ENCODE peak calls at places on chromosomes 5 and 9, in six cellular contexts. One of them, this sample, is unnamed.

GRCh38 chr9:90773593-90773992 is 28.0 kb upstream of the SYK start:
- DNase-seq in B cell: no peak
- DNase-seq in Panc1: no peak
- DNase-seq in progenitor cell of endocrine pancreas: no peak
- DNase-seq in DMS153: peak; percentile 13
- DNase-seq in stimulated activated CD4-positive, alpha-beta T cell treated with anti-CD3 and anti-CD28 coated beads, Interleukin-15, amount 100 ng/mL, for 1 hour: no peak
- DNase-seq in this sample: no peak

GRCh38 chr5:79062431-79062830 is 7.0 kb downstream of the DMGDH start:
- DNase-seq in progenitor cell of endocrine pancreas: no peak
- DNase-seq in B cell: no peak
- DNase-seq in stimulated activated CD4-positive, alpha-beta T cell treated with anti-CD3 and anti-CD28 coated beads, Interleukin-15, amount 100 ng/mL, for 1 hour: no peak
- DNase-seq in DMS153: no peak
- DNase-seq in Panc1: no peak
- DNase-seq in this sample: no peak

GRCh38 chr5:112862085-112862484 is 998 bp downstream of the SRP19 start:
- DNase-seq in DMS153: no peak
- DNase-seq in Panc1: no peak
- DNase-seq in stimulated activated CD4-positive, alpha-beta T cell treated with anti-CD3 and anti-CD28 coated beads, Interleukin-15, amount 100 ng/mL, for 1 hour: no peak
- DNase-seq in progenitor cell of endocrine pancreas: no peak
- DNase-seq in B cell: no peak
- DNase-seq in this sample: no peak

GRCh38 chr5:114010362-114010761 is 351.5 kb upstream of the KCNN2 start:
- DNase-seq in B cell: no peak
- DNase-seq in progenitor cell of endocrine pancreas: no peak
- DNase-seq in Panc1: no peak
- DNase-seq in DMS153: no peak
- DNase-seq in stimulated activated CD4-positive, alpha-beta T cell treated with anti-CD3 and anti-CD28 coated beads, Interleukin-15, amount 100 ng/mL, for 1 hour: no peak
- DNase-seq in this sample: no peak

GRCh38 chr5:80255752-80256479 is at the start of gene SERINC5:
- DNase-seq in B cell: peak; percentile 81
- DNase-seq in stimulated activated CD4-positive, alpha-beta T cell treated with anti-CD3 and anti-CD28 coated beads, Interleukin-15, amount 100 ng/mL, for 1 hour: peak; percentile 74
- DNase-seq in progenitor cell of endocrine pancreas: peak; percentile 53
- DNase-seq in Panc1: no peak
- DNase-seq in DMS153: no peak
- DNase-seq in this sample: peak; percentile 40

GRCh38 chr9:116152390-116152789 is 1.2 kb upstream of the PAPPA start:
- DNase-seq in Panc1: no peak
- DNase-seq in B cell: no peak
- DNase-seq in stimulated activated CD4-positive, alpha-beta T cell treated with anti-CD3 and anti-CD28 coated beads, Interleukin-15, amount 100 ng/mL, for 1 hour: no peak
- DNase-seq in progenitor cell of endocrine pancreas: no peak
- DNase-seq in DMS153: no peak
- DNase-seq in this sample: no peak

GRCh38 chr9:30609713-30610112 is 1774.7 kb upstream of the ACO1 start:
- DNase-seq in stimulated activated CD4-positive, alpha-beta T cell treated with anti-CD3 and anti-CD28 coated beads, Interleukin-15, amount 100 ng/mL, for 1 hour: no peak
- DNase-seq in Panc1: no peak
- DNase-seq in B cell: no peak
- DNase-seq in DMS153: no peak
- DNase-seq in progenitor cell of endocrine pancreas: no peak
- DNase-seq in this sample: no peak

GRCh38 chr9:34328500-34328982 is 527 bp downstream of the KIF24 start:
- DNase-seq in progenitor cell of endocrine pancreas: no peak
- DNase-seq in DMS153: peak; percentile 44
- DNase-seq in stimulated activated CD4-positive, alpha-beta T cell treated with anti-CD3 and anti-CD28 coated beads, Interleukin-15, amount 100 ng/mL, for 1 hour: no peak
- DNase-seq in Panc1: no peak
- DNase-seq in B cell: no peak
- DNase-seq in this sample: peak; percentile 62

GRCh38 chr5:41875121-41875520 is 4.9 kb upstream of the OXCT1 start:
- DNase-seq in progenitor cell of endocrine pancreas: no peak
- DNase-seq in Panc1: no peak
- DNase-seq in DMS153: no peak
- DNase-seq in B cell: no peak
- DNase-seq in stimulated activated CD4-positive, alpha-beta T cell treated with anti-CD3 and anti-CD28 coated beads, Interleukin-15, amount 100 ng/mL, for 1 hour: no peak
- DNase-seq in this sample: no peak

GRCh38 chr5:40929049-40929448 is 19.8 kb downstream of the C7 start:
- DNase-seq in Panc1: no peak
- DNase-seq in progenitor cell of endocrine pancreas: no peak
- DNase-seq in B cell: no peak
- DNase-seq in stimulated activated CD4-positive, alpha-beta T cell treated with anti-CD3 and anti-CD28 coated beads, Interleukin-15, amount 100 ng/mL, for 1 hour: no peak
- DNase-seq in DMS153: no peak
- DNase-seq in this sample: no peak

GRCh38 chr9:122228906-122229837 is at the start of gene LHX6:
- DNase-seq in progenitor cell of endocrine pancreas: no peak
- DNase-seq in stimulated activated CD4-positive, alpha-beta T cell treated with anti-CD3 and anti-CD28 coated beads, Interleukin-15, amount 100 ng/mL, for 1 hour: no peak
- DNase-seq in B cell: peak; percentile 27
- DNase-seq in Panc1: no peak
- DNase-seq in DMS153: no peak
- DNase-seq in this sample: peak; percentile 34

GRCh38 chr9:99660191-99660636 is 161.5 kb upstream of the NR4A3 start:
- DNase-seq in progenitor cell of endocrine pancreas: no peak
- DNase-seq in B cell: peak; percentile 76
- DNase-seq in stimulated activated CD4-positive, alpha-beta T cell treated with anti-CD3 and anti-CD28 coated beads, Interleukin-15, amount 100 ng/mL, for 1 hour: no peak
- DNase-seq in DMS153: no peak
- DNase-seq in Panc1: no peak
- DNase-seq in this sample: no peak

GRCh38 chr5:90479611-90480385 is 5.1 kb downstream of the POLR3G start:
- DNase-seq in B cell: no peak
- DNase-seq in stimulated activated CD4-positive, alpha-beta T cell treated with anti-CD3 and anti-CD28 coated beads, Interleukin-15, amount 100 ng/mL, for 1 hour: no peak
- DNase-seq in DMS153: no peak
- DNase-seq in progenitor cell of endocrine pancreas: no peak
- DNase-seq in Panc1: no peak
- DNase-seq in this sample: no peak

GRCh38 chr5:107990881-107991810 is 320.4 kb upstream of the EFNA5 start:
- DNase-seq in DMS153: no peak
- DNase-seq in Panc1: no peak
- DNase-seq in B cell: no peak
- DNase-seq in progenitor cell of endocrine pancreas: no peak
- DNase-seq in stimulated activated CD4-positive, alpha-beta T cell treated with anti-CD3 and anti-CD28 coated beads, Interleukin-15, amount 100 ng/mL, for 1 hour: no peak
- DNase-seq in this sample: no peak

GRCh38 chr5:15320896-15321295 is 179.1 kb upstream of the FBXL7 start:
- DNase-seq in progenitor cell of endocrine pancreas: no peak
- DNase-seq in stimulated activated CD4-positive, alpha-beta T cell treated with anti-CD3 and anti-CD28 coated beads, Interleukin-15, amount 100 ng/mL, for 1 hour: no peak
- DNase-seq in B cell: no peak
- DNase-seq in Panc1: no peak
- DNase-seq in DMS153: no peak
- DNase-seq in this sample: no peak

GRCh38 chr9:70618784-70619183 is 204.3 kb upstream of the KLF9 start:
- DNase-seq in Panc1: no peak
- DNase-seq in stimulated activated CD4-positive, alpha-beta T cell treated with anti-CD3 and anti-CD28 coated beads, Interleukin-15, amount 100 ng/mL, for 1 hour: no peak
- DNase-seq in progenitor cell of endocrine pancreas: no peak
- DNase-seq in B cell: no peak
- DNase-seq in DMS153: no peak
- DNase-seq in this sample: no peak

GRCh38 chr5:108084105-108084504 is 297.8 kb downstream of the FBXL17 start:
- DNase-seq in progenitor cell of endocrine pancreas: no peak
- DNase-seq in B cell: no peak
- DNase-seq in DMS153: no peak
- DNase-seq in Panc1: no peak
- DNase-seq in stimulated activated CD4-positive, alpha-beta T cell treated with anti-CD3 and anti-CD28 coated beads, Interleukin-15, amount 100 ng/mL, for 1 hour: no peak
- DNase-seq in this sample: no peak

GRCh38 chr9:71001780-71002386 is 119.5 kb downstream of the TRPM3 start:
- DNase-seq in stimulated activated CD4-positive, alpha-beta T cell treated with anti-CD3 and anti-CD28 coated beads, Interleukin-15, amount 100 ng/mL, for 1 hour: no peak
- DNase-seq in DMS153: peak; percentile 16
- DNase-seq in B cell: no peak
- DNase-seq in progenitor cell of endocrine pancreas: peak; percentile 18
- DNase-seq in Panc1: peak; percentile 2
- DNase-seq in this sample: peak; percentile 28

GRCh38 chr9:133048595-133048994 is 13.2 kb upstream of the CEL start:
- DNase-seq in stimulated activated CD4-positive, alpha-beta T cell treated with anti-CD3 and anti-CD28 coated beads, Interleukin-15, amount 100 ng/mL, for 1 hour: no peak
- DNase-seq in DMS153: no peak
- DNase-seq in B cell: no peak
- DNase-seq in Panc1: no peak
- DNase-seq in progenitor cell of endocrine pancreas: no peak
- DNase-seq in this sample: no peak

GRCh38 chr9:130444565-130445221 is at the start of gene ASS1:
- DNase-seq in stimulated activated CD4-positive, alpha-beta T cell treated with anti-CD3 and anti-CD28 coated beads, Interleukin-15, amount 100 ng/mL, for 1 hour: peak; percentile 17
- DNase-seq in progenitor cell of endocrine pancreas: peak; percentile 39
- DNase-seq in DMS153: peak; percentile 40
- DNase-seq in Panc1: no peak
- DNase-seq in B cell: no peak
- DNase-seq in this sample: peak; percentile 88

GRCh38 chr9:73742412-73742811 is 590.7 kb downstream of the ANXA1 start:
- DNase-seq in stimulated activated CD4-positive, alpha-beta T cell treated with anti-CD3 and anti-CD28 coated beads, Interleukin-15, amount 100 ng/mL, for 1 hour: no peak
- DNase-seq in DMS153: no peak
- DNase-seq in Panc1: no peak
- DNase-seq in B cell: no peak
- DNase-seq in progenitor cell of endocrine pancreas: no peak
- DNase-seq in this sample: no peak

GRCh38 chr5:122907238-122907637 is 61.8 kb downstream of the SNX24 start:
- DNase-seq in Panc1: no peak
- DNase-seq in DMS153: no peak
- DNase-seq in stimulated activated CD4-positive, alpha-beta T cell treated with anti-CD3 and anti-CD28 coated beads, Interleukin-15, amount 100 ng/mL, for 1 hour: no peak
- DNase-seq in B cell: no peak
- DNase-seq in progenitor cell of endocrine pancreas: no peak
- DNase-seq in this sample: no peak

This sample was measured in NCI-H345.